ENCODE peak calls at places on chromosomes 6 and 20, in seven cellular contexts. B is erythroblast, R is thyroid gland, Y is A549, F is GM12891, I is ovary, P is uterus. H is an unnamed sample.

GRCh38 chr20:48680650-48681049 is 147.1 kb downstream of the PREX1 start:
- DNase-seq in B (no peak), R (no peak), Y (no peak), F (no peak), I (no peak), P (no peak), H (no peak)

GRCh38 chr20:41261790-41262717 is 55.5 kb downstream of the ZHX3 start:
- DNase-seq in B (peak), R (no peak), Y (no peak), F (no peak), I (no peak), P (no peak), H (peak)

GRCh38 chr6:57190140-57190539 is 18.0 kb downstream of the BAG2 start:
- DNase-seq in B (no peak), R (no peak), Y (peak), F (no peak), I (no peak), P (no peak), H (no peak)

GRCh38 chr20:35991142-35991771 is 22.9 kb downstream of the CNBD2 start:
- DNase-seq in B (peak), R (peak), Y (peak), F (no peak), I (no peak), P (no peak), H (peak)

GRCh38 chr6:89350281-89351037 is 2.1 kb downstream of the UBE2J1 start:
- DNase-seq in B (peak), R (no peak), Y (no peak), F (no peak), I (no peak), P (no peak), H (no peak)

GRCh38 chr20:53332022-53332824 is 261.4 kb downstream of the ZNF217 start:
- DNase-seq in B (peak), R (no peak), Y (no peak), F (no peak), I (no peak), P (no peak), H (no peak)

GRCh38 chr6:136491251-136491650 is 59.0 kb downstream of the MAP7 start:
- DNase-seq in B (no peak), R (no peak), Y (no peak), F (no peak), I (no peak), P (no peak), H (no peak)

GRCh38 chr6:25375125-25375524 is 96.0 kb downstream of the CARMIL1 start:
- DNase-seq in B (no peak), R (no peak), Y (no peak), F (no peak), I (no peak), P (no peak), H (no peak)

GRCh38 chr20:57332105-57333089 is 2.8 kb downstream of the SPO11 start:
- DNase-seq in B (no peak), R (peak), Y (peak), F (no peak), I (no peak), P (no peak), H (no peak)

DNA sequence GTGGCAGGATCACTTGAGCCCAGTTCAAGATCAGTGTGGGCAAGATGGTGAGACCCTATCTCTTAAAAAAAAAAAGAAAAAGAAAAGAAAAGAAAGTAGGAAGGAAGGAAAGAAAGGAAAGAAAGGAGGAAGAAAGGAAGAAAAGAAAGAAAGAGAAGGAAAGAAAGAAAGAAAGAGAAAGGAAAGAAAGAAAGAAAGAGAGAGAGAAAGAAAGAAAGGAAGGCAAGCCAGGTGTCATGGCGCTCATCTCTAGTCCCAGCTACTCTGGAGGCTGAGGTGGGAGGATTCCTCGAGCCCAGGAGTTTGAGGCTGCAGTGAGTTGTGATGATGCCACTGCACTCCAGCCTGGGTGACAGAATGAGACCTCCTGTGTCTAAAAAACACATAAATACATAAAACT is 11.5 kb upstream of the SRC start:
- DNase-seq in B (no peak), R (no peak), Y (no peak), F (no peak), I (no peak), P (no peak), H (no peak)
- TF ChIP-seq POLR2A in B (no peak), R (no peak), Y (no peak), F (no peak), I (no peak), P (no peak), H (no peak)

GRCh38 chr6:15621203-15622044 is 41.4 kb downstream of the DTNBP1 start:
- DNase-seq in B (peak), R (peak), Y (no peak), F (no peak), I (no peak), P (no peak), H (no peak)
- TF ChIP-seq POLR2A in B (no peak), R (no peak), Y (no peak), F (peak), I (no peak), P (no peak), H (no peak)

GRCh38 chr6:43806041-43806757 is 36.2 kb downstream of the VEGFA start:
- DNase-seq in B (no peak), R (no peak), Y (peak), F (no peak), I (no peak), P (no peak), H (no peak)
- TF ChIP-seq POLR2A in B (no peak), R (no peak), Y (no peak), F (no peak), I (no peak), P (no peak), H (no peak)

GRCh38 chr6:17289491-17290106 is 8.4 kb downstream of the RBM24 start:
- DNase-seq in B (no peak), R (peak), Y (no peak), F (no peak), I (peak), P (peak), H (no peak)
- TF ChIP-seq POLR2A in B (no peak), R (no peak), Y (no peak), F (no peak), I (no peak), P (no peak), H (no peak)

DNA sequence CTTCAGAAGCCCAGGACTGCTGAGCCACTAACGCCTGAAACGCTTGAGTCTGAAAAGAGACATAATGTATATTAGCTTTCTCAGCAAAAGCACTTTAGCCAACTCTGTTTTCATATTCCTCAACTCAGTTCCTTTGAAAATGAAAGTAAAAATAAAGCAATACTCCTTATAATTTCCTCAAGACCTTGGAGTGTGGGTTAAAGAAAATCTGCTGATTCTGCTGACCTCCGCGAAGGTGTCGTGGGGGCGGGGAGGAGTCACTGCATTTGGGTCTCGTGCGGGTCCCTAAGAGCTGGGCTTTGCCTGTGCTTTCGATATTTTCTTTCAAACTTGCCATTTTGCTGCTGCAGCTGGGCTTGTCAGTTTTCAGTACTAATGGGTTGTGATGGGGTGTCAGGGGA is 142.2 kb upstream of the ARID1B start:
- DNase-seq in B (no peak), R (peak), Y (no peak), F (no peak), I (no peak), P (no peak), H (no peak)
- TF ChIP-seq POLR2A in B (no peak), R (no peak), Y (no peak), F (no peak), I (no peak), P (no peak), H (no peak)

GRCh38 chr6:169722362-169723199 is 1.7 kb downstream of the PHF10 start:
- DNase-seq in B (peak), R (peak), Y (peak), F (no peak), I (peak), P (no peak), H (peak)
- TF ChIP-seq POLR2A in B (no peak), R (no peak), Y (no peak), F (no peak), I (no peak), P (no peak), H (no peak)

GRCh38 chr6:113855500-113856010 is 1.6 kb upstream of the MARCKS start:
- DNase-seq in B (peak), R (peak), Y (peak), F (no peak), I (no peak), P (peak), H (no peak)
- TF ChIP-seq POLR2A in B (no peak), R (no peak), Y (no peak), F (no peak), I (no peak), P (no peak), H (no peak)

GRCh38 chr6:110873981-110874879 is at the start of gene AMD1:
- DNase-seq in B (peak), R (peak), Y (peak), F (peak), I (peak), P (peak), H (peak)

GRCh38 chr6:110876170-110876773 is 1.7 kb downstream of the AMD1 start:
- DNase-seq in B (peak), R (peak), Y (peak), F (peak), I (peak), P (peak), H (peak)

GRCh38 chr6:110877154-110877564 is 2.6 kb downstream of the AMD1 start:
- DNase-seq in B (peak), R (peak), Y (no peak), F (no peak), I (no peak), P (no peak), H (no peak)

GRCh38 chr6:110874880-110875547 is 429 bp downstream of the AMD1 start:
- DNase-seq in B (no peak), R (peak), Y (peak), F (no peak), I (peak), P (no peak), H (no peak)

DNA sequence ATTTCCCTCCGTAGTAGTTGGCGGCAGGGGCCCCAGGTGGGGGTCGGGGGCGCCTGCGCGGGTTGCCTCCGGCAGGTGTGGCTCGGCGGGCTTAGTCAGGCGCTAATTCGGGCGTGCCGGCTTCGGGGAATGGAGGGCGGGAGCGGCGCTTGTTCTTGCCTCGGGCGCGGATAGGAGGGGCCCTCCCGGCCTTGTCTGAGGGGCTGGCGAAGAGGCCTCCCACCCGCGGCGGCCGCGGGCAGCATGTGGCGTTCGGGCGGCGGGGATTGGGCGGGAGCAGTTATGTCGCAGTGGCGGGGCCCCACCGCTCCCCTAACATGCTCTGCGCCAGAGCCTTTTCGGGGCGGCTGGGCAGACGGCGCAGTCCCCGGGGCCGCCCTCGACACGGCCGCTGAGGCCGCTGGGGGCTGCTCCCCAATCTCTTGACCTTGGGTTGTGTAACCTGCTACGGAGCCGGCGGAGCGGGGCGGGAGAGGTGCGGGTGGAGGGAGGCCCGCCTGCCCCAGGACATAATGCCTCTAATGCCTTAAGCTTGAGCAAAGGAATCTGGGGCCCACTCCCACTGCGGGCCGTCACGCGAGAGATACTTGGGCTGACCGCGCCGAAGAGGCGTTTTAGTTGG is 1.1 kb downstream of the AMD1 start:
- DNase-seq in B (peak), R (peak), Y (peak), F (no peak), I (peak), P (peak), H (no peak)
- TF ChIP-seq POLR2A in B (no peak), R (no peak), Y (no peak), F (no peak), I (no peak), P (no peak), H (no peak)